ENCODE peak calls at places on chromosomes 2 and 18, in eight cellular contexts. D, W, C, N, F, R, Q and X are unnamed samples.

GRCh38 chr2:17719562-17720371 is 33.8 kb downstream of the SMC6 start:
- DNase-seq in F (peak), R (no peak), N (no peak), Q (no peak), D (no peak), W (peak), C (peak), X (peak)

GRCh38 chr2:28589746-28590463 is 94.0 kb downstream of the PLB1 start:
- DNase-seq in C (no peak), F (no peak), N (no peak), W (no peak), Q (no peak), R (no peak), D (no peak), X (no peak)

GRCh38 chr2:223896751-223897320 is 48.3 kb downstream of the WDFY1 start:
- DNase-seq in W (no peak), C (no peak), F (no peak), Q (no peak), N (no peak), R (no peak), D (no peak), X (peak)

GRCh38 chr18:4854664-4855063 is 342.4 kb downstream of the AKAIN1 start:
- DNase-seq in C (no peak), W (no peak), N (no peak), D (peak), R (no peak), Q (no peak), F (no peak), X (no peak)

GRCh38 chr18:76363451-76364120 is 131.5 kb downstream of the ZNF516 start:
- DNase-seq in Q (no peak), F (peak), D (no peak), R (no peak), N (no peak), W (no peak), C (no peak), X (peak)

GRCh38 chr18:62802523-62802922 is 87.2 kb downstream of the PHLPP1 start:
- DNase-seq in Q (no peak), W (no peak), C (no peak), F (no peak), D (no peak), R (no peak), N (no peak), X (peak)

GRCh38 chr2:18209934-18210639 is 331.6 kb downstream of the KCNS3 start:
- DNase-seq in D (no peak), W (peak), C (no peak), F (peak), N (no peak), R (no peak), Q (no peak), X (no peak)

GRCh38 chr18:63578357-63578958 is 8.7 kb upstream of the SERPINB13 start:
- DNase-seq in R (no peak), D (no peak), N (no peak), Q (peak), F (peak), W (no peak), C (peak), X (peak)

GRCh38 chr18:50982086-50982801 is 14.4 kb downstream of the ELAC1 start:
- DNase-seq in D (no peak), Q (no peak), C (no peak), N (no peak), F (no peak), R (no peak), W (no peak), X (no peak)

GRCh38 chr2:202541137-202541536 is 93.6 kb upstream of the FAM117B start:
- DNase-seq in R (no peak), C (no peak), W (no peak), D (no peak), F (no peak), N (no peak), Q (no peak), X (peak)

GRCh38 chr2:135043345-135043744 is 3.9 kb downstream of the MAP3K19 start:
- DNase-seq in W (no peak), N (no peak), F (no peak), D (no peak), R (no peak), Q (no peak), C (no peak), X (no peak)

GRCh38 chr2:101064868-101065549 is 62.9 kb downstream of the RPL31 start:
- DNase-seq in D (no peak), Q (no peak), C (peak), N (no peak), F (peak), W (peak), R (no peak), X (peak)

GRCh38 chr18:63705401-63705800 is 2.6 kb downstream of the SERPINB11 start:
- DNase-seq in N (no peak), Q (no peak), W (no peak), R (no peak), D (no peak), F (no peak), C (no peak), X (no peak)

GRCh38 chr2:6412533-6413085 is 453.1 kb downstream of the CMPK2 start:
- DNase-seq in D (no peak), W (no peak), N (no peak), Q (no peak), C (no peak), F (no peak), R (no peak), X (no peak)

GRCh38 chr18:5868218-5868904 is 27.0 kb downstream of the TMEM200C start:
- DNase-seq in C (peak), D (peak), W (peak), R (peak), N (no peak), Q (peak), F (peak), X (peak)
- TF ChIP-seq CTCF in C (peak), D (peak), W (peak), R (peak), N (peak), Q (peak), F (peak), X (peak)

DNA sequence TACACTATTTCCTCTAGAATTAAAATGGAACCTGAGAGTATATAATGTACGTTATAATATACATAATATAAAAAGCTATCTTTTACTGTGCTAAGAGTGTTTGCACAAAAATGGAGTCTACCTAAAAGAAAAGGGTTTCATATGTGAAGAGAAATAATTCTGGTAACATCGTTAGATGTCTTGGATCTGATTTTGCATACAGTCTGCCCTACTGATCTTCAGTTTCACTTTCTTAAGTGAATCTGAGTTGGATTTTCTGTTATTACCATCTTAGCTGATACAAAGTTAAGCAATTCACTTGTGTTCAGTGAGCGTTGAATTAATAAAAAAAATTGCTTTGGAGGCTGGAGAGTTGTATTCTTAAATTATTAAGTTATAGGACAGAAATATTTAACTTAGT is 502.1 kb upstream of the TMEFF2 start:
- DNase-seq in C (no peak), Q (no peak), R (no peak), F (no peak), N (no peak), D (no peak), W (no peak), X (no peak)
- TF ChIP-seq CTCF in C (no peak), Q (no peak), R (no peak), F (no peak), N (no peak), D (no peak), W (no peak), X (no peak)

GRCh38 chr2:71724793-71725192 is 271.4 kb downstream of the DYSF start:
- DNase-seq in D (no peak), Q (no peak), C (no peak), N (no peak), R (no peak), F (no peak), W (no peak), X (no peak)
- TF ChIP-seq CTCF in D (no peak), Q (no peak), C (no peak), N (no peak), R (no peak), F (no peak), W (no peak), X (no peak)

GRCh38 chr2:142796161-142796560 is 81.3 kb upstream of the KYNU start:
- DNase-seq in Q (no peak), N (no peak), W (no peak), D (no peak), C (no peak), F (no peak), R (no peak), X (peak)
- TF ChIP-seq CTCF in Q (no peak), N (no peak), W (no peak), D (no peak), C (no peak), F (no peak), R (no peak), X (no peak)

GRCh38 chr18:10442551-10442971 is 11.9 kb upstream of the APCDD1 start:
- DNase-seq in N (no peak), R (no peak), Q (no peak), C (no peak), F (peak), D (peak), W (no peak), X (no peak)
- TF ChIP-seq CTCF in N (no peak), R (no peak), Q (no peak), C (peak), F (peak), D (peak), W (no peak), X (no peak)

DNA sequence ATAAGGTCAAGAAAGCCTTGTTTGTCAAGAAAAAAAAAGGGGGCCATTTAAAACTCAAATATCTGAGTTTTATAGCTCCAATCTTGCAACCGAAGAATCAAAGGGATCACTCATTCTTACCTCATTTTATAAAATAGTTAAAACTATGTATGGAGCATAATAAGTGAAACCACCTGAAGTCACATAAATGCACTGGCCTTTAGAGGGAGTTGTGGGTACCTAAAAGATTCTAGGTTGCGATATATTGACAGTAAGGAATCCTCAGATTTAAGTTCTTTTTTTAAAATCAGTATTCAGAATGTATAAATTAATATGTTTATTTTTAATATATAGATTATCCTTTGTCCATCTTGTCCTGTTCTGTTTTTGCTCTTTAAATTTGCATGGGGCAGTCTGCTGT is 3.4 kb downstream of the ARHGAP28 start:
- DNase-seq in R (no peak), Q (no peak), C (no peak), D (no peak), F (no peak), N (no peak), W (no peak), X (no peak)
- TF ChIP-seq CTCF in R (no peak), Q (no peak), C (peak), D (no peak), F (no peak), N (no peak), W (no peak), X (no peak)

DNA sequence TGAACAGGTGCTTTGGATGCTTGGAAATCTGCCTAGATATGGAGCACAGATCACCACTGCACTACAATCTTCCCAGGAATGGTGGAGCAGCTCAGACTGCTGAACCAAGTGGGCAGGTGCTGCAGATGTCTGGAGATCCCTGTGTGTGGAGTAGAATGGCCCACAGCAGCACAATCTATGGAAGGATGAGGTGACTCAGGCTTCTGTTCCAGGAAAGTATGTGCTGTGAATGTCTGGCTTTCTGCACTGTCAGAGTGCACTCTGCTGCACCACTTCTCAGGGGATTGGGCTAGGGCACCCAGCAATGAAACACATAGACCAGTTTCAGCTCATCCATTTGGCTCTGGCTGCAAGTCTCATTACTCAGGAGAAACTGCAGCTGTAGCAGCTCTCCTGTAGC is 865.4 kb upstream of the NXPH2 start:
- DNase-seq in W (no peak), C (no peak), R (no peak), N (no peak), Q (no peak), F (no peak), D (no peak), X (no peak)
- TF ChIP-seq CTCF in W (no peak), C (no peak), R (no peak), N (no peak), Q (no peak), F (no peak), D (no peak), X (no peak)

GRCh38 chr2:4518596-4518995 is 815.2 kb downstream of the DCDC2C start:
- DNase-seq in F (no peak), D (no peak), R (no peak), C (no peak), W (no peak), N (no peak), Q (no peak), X (no peak)

DNA sequence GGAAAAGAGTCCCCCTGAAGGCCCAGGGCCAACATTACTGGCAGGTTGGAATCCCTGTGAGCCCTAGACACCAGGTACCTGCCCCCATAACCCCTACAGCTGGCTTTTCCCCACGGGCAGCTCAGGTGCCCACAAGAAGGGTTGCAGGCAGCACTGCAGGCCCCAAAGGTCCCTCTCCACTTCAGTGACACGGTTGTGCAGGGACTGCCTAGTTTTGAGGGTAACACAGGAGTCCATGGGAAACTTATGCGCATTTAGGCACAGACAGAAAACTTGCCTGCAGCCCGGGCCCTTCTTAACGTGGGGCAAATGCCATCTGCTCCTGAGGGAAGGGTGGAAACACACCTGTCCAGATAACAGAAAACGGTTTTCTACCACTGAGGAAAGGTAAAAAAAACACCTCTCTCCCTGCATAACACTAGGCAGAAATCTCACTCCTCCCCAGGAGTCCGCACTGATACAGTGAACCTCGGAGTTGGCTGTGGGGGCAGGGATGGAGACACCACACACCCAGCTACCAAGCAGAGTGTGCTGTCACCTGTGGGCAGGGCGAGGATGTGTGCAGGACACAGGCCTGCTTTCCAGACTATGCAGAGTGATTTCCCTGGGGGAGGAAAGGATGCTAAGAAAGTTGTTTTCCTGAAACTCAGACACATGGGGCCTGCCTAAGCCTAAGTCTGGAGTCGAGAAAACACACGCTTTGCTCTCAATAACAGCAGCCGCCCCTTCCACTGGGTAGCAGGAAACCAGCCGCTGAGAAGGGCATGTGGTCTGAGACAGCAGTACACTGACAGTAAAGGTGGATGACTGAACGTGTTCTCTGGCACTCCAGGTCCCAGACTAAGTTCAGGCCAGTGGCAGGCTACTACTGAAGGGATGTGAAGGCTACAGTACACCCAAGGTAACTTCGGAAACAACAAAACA is 819.4 kb downstream of the DCDC2C start:
- DNase-seq in W (no peak), C (no peak), F (no peak), Q (no peak), D (no peak), N (no peak), R (no peak), X (no peak)
- TF ChIP-seq CTCF in W (no peak), C (no peak), F (no peak), Q (no peak), D (no peak), N (no peak), R (no peak), X (no peak)

GRCh38 chr2:146527166-146527565 is 1317.7 kb upstream of the ACVR2A start:
- DNase-seq in N (no peak), W (no peak), F (peak), C (no peak), D (no peak), Q (no peak), R (no peak), X (no peak)

GRCh38 chr2:146523218-146523617 is 1321.6 kb upstream of the ACVR2A start:
- DNase-seq in N (no peak), R (no peak), Q (no peak), W (no peak), F (no peak), D (no peak), C (no peak), X (peak)
- TF ChIP-seq CTCF in N (no peak), R (peak), Q (peak), W (peak), F (peak), D (peak), C (peak), X (no peak)

GRCh38 chr2:95384854-95385569 is 17.5 kb upstream of the FAHD2A start:
- DNase-seq in W (no peak), N (no peak), F (no peak), Q (no peak), C (peak), D (no peak), R (no peak), X (peak)
- TF ChIP-seq CTCF in W (no peak), N (no peak), F (no peak), Q (no peak), C (no peak), D (no peak), R (no peak), X (no peak)